ENCODE peak calls at places on chromosomes 7 and 10, in five cellular contexts. D is Calu3, G is breast epithelium, O is WTC11, L is lung. F is an unnamed sample.

GRCh38 chr10:6049031-6049400 is 13.2 kb downstream of the IL2RA start:
- DNase-seq in D (no peak), G (no peak), O (no peak), L (no peak), F (no peak)

GRCh38 chr10:48556065-48556464 is 48.8 kb downstream of the ARHGAP22 start:
- DNase-seq in D (no peak), G (no peak), O (no peak), L (no peak), F (no peak)

GRCh38 chr10:79313320-79313719 is 33.9 kb upstream of the PPIF start:
- DNase-seq in D (no peak), G (no peak), O (no peak), L (no peak), F (no peak)

GRCh38 chr10:63429280-63429679 is 36.5 kb downstream of the JMJD1C start:
- DNase-seq in D (no peak), G (no peak), O (no peak), L (no peak), F (no peak)

GRCh38 chr7:139958599-139959380 is 104.0 kb downstream of the PARP12 start:
- DNase-seq in D (no peak), G (no peak), O (no peak), L (no peak), F (no peak)

GRCh38 chr10:18611168-18611567 is 40.2 kb downstream of the NSUN6 start:
- DNase-seq in D (no peak), G (no peak), O (no peak), L (no peak), F (no peak)

GRCh38 chr10:78524342-78524741 is 490.7 kb downstream of the RPS24 start:
- DNase-seq in D (no peak), G (no peak), O (no peak), L (no peak), F (no peak)

GRCh38 chr7:43647772-43648643 is 65.1 kb downstream of the STK17A start:
- DNase-seq in D (peak), G (no peak), O (no peak), L (peak), F (peak)

GRCh38 chr10:9211228-9211627 is 1156.7 kb downstream of the GATA3 start:
- DNase-seq in D (no peak), G (no peak), O (no peak), L (no peak), F (no peak)

GRCh38 chr10:84026821-84027257 is 112.5 kb upstream of the GHITM start:
- DNase-seq in D (peak), G (no peak), O (peak), L (no peak), F (peak)

GRCh38 chr7:91566333-91566732 is 302.1 kb downstream of the FZD1 start:
- DNase-seq in D (no peak), G (no peak), O (no peak), L (no peak), F (no peak)

GRCh38 chr10:14889318-14889717 is 10.7 kb downstream of the SUV39H2 start:
- DNase-seq in D (no peak), G (no peak), O (no peak), L (no peak), F (no peak)

GRCh38 chr10:101060951-101061813 is 607 bp upstream of the KAZALD1 start:
- DNase-seq in D (peak), G (peak), O (peak), L (peak), F (peak)

GRCh38 chr10:43419997-43420368 is 11.0 kb upstream of the HNRNPF start:
- DNase-seq in D (no peak), G (no peak), O (no peak), L (no peak), F (no peak)

GRCh38 chr10:112369495-112370423 is 4.2 kb upstream of the ACSL5 start:
- DNase-seq in D (no peak), G (no peak), O (no peak), L (peak), F (no peak)

GRCh38 chr7:1945558-1945957 is 275.5 kb downstream of the ELFN1 start:
- DNase-seq in D (no peak), G (no peak), O (no peak), L (no peak), F (no peak)

GRCh38 chr7:1825877-1826741 is 156.0 kb downstream of the ELFN1 start:
- DNase-seq in D (no peak), G (peak), O (no peak), L (no peak), F (no peak)

GRCh38 chr7:44978511-44979366 is at the start of gene MYO1G:
- DNase-seq in D (no peak), G (no peak), O (no peak), L (peak), F (no peak)

GRCh38 chr7:95397381-95397780 is 1.2 kb upstream of the PON3 start:
- DNase-seq in D (no peak), G (no peak), O (no peak), L (no peak), F (no peak)

GRCh38 chr7:150964593-150965111 is 13.5 kb downstream of the KCNH2 start:
- DNase-seq in D (no peak), G (no peak), O (peak), L (no peak), F (no peak)

GRCh38 chr7:150967332-150967731 is 10.8 kb downstream of the KCNH2 start:
- DNase-seq in D (no peak), G (no peak), O (no peak), L (no peak), F (no peak)

GRCh38 chr7:150965273-150965830 is 12.8 kb downstream of the KCNH2 start:
- DNase-seq in D (no peak), G (no peak), O (no peak), L (no peak), F (no peak)

GRCh38 chr7:150968056-150968455 is 10.1 kb downstream of the KCNH2 start:
- DNase-seq in D (no peak), G (no peak), O (no peak), L (no peak), F (no peak)

DNA sequence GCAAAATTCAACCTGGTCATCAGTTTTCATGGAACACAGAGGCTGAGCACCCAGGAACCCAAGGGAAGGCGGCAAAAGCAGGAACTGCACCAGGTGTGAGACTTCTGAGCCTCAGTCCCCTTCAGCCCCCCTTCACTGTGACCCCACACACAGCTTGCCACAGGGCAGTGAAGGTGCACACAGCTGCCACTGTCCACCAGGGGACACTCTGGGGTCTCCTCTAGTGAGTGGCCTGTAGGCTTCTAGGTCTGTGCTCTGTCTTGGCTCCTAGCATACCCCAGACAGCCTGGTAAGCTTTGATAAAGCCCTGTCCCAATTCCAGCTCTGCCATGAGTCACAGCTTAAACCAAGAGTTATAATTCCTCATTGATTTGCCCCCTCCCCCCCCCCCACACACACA is 12.1 kb downstream of the KCNH2 start:
- DNase-seq in D (peak), G (no peak), O (peak), L (no peak), F (peak)
- TF ChIP-seq CTCF in D (peak), G (no peak), O (peak), L (no peak), F (no peak)

DNA sequence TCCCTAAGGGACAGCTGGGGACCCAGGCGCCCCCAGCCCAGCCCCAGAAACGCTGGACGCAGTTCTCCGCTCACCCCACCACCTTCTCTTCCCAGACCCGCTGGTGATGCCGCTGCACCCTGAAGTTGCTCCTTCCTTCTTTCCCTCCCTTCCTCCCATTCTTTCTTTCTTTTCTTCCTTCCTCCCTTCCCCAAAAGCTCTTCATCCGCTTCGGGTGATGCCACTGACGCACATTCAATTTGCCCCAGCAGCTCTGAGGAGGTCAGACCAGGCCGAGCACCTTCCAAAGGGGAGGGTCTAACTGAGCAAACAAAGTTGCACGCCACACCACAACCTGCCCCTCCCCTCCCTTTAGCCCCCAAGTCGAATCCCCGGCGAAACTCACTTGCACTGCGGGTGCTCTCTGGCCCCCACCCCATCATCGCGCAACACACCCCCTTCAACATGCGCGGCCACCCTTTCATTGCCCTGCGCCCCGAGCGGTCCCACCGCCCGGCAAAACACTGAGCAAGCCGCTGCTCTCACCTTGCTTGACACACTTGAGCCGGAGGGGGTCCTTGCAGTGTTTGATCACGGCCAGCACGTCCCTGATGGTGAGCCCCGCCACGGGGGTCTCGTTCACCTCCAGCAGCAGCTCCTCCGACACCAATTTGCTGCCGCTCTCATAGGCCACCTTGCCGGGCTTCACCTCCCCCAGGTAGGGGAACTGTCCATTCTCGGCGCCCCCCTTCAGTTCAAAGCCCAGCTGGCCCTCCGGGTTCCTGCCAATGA is 787 bp downstream of the MAGI2 start:
- DNase-seq in D (no peak), G (no peak), O (peak), L (peak), F (peak)
- TF ChIP-seq CTCF in D (no peak), G (no peak), O (no peak), L (no peak), F (no peak)

GRCh38 chr7:87933953-87934698 is at the start of gene ADAM22:
- DNase-seq in D (peak), G (peak), O (peak), L (peak), F (peak)
- TF ChIP-seq CTCF in D (no peak), G (no peak), O (no peak), L (no peak), F (no peak)

GRCh38 chr7:158413962-158414961 is 173.4 kb downstream of the PTPRN2 start:
- DNase-seq in D (no peak), G (peak), O (no peak), L (no peak), F (no peak)
- TF ChIP-seq CTCF in D (no peak), G (no peak), O (no peak), L (no peak), F (no peak)

GRCh38 chr7:129825554-129826267 is 127.0 kb downstream of the UBE2H start:
- DNase-seq in D (peak), G (peak), O (peak), L (peak), F (peak)
- TF ChIP-seq CTCF in D (peak), G (peak), O (peak), L (peak), F (peak)

F was measured in endothelial cell.